ENCODE peak calls at places on chromosomes 5 and 9, in seven cellular contexts. One of them, this sample, is unnamed.

GRCh38 chr5:33468811-33469435 is 28.2 kb downstream of the TARS1 start:
- DNase-seq in putamen: no peak
- DNase-seq in left colon: no peak
- DNase-seq in islet precursor cell: no peak
- DNase-seq in GM13977: no peak
- DNase-seq in stimulated activated CD4-positive, alpha-beta T cell treated with anti-CD3 and anti-CD28 coated beads, Interleukin-15, amount 100 ng/mL, for 1 hour: no peak
- DNase-seq in AG08395: no peak
- DNase-seq in this sample: no peak

GRCh38 chr5:32319392-32319791 is 6.7 kb upstream of the MTMR12 start:
- DNase-seq in AG08395: no peak
- DNase-seq in putamen: no peak
- DNase-seq in islet precursor cell: no peak
- DNase-seq in GM13977: no peak
- DNase-seq in left colon: no peak
- DNase-seq in stimulated activated CD4-positive, alpha-beta T cell treated with anti-CD3 and anti-CD28 coated beads, Interleukin-15, amount 100 ng/mL, for 1 hour: no peak
- DNase-seq in this sample: no peak

GRCh38 chr5:119411291-119411934 is 40.9 kb upstream of the HSD17B4 start:
- DNase-seq in AG08395: peak; percentile 48
- DNase-seq in GM13977: no peak
- DNase-seq in islet precursor cell: no peak
- DNase-seq in putamen: no peak
- DNase-seq in stimulated activated CD4-positive, alpha-beta T cell treated with anti-CD3 and anti-CD28 coated beads, Interleukin-15, amount 100 ng/mL, for 1 hour: no peak
- DNase-seq in left colon: no peak
- DNase-seq in this sample: no peak

GRCh38 chr5:136712628-136713027 is 347.3 kb upstream of the TRPC7 start:
- DNase-seq in stimulated activated CD4-positive, alpha-beta T cell treated with anti-CD3 and anti-CD28 coated beads, Interleukin-15, amount 100 ng/mL, for 1 hour: no peak
- DNase-seq in islet precursor cell: no peak
- DNase-seq in AG08395: no peak
- DNase-seq in putamen: no peak
- DNase-seq in GM13977: no peak
- DNase-seq in left colon: no peak
- DNase-seq in this sample: no peak

GRCh38 chr9:127570533-127571111 is 41.5 kb upstream of the STXBP1 start:
- DNase-seq in putamen: no peak
- DNase-seq in left colon: peak; percentile 35
- DNase-seq in AG08395: no peak
- DNase-seq in GM13977: no peak
- DNase-seq in stimulated activated CD4-positive, alpha-beta T cell treated with anti-CD3 and anti-CD28 coated beads, Interleukin-15, amount 100 ng/mL, for 1 hour: no peak
- DNase-seq in islet precursor cell: no peak
- DNase-seq in this sample: no peak

GRCh38 chr5:140608730-140609520 is 24.1 kb downstream of the CD14 start:
- DNase-seq in stimulated activated CD4-positive, alpha-beta T cell treated with anti-CD3 and anti-CD28 coated beads, Interleukin-15, amount 100 ng/mL, for 1 hour: no peak
- DNase-seq in AG08395: peak; percentile 21
- DNase-seq in GM13977: no peak
- DNase-seq in left colon: peak; percentile 89
- DNase-seq in islet precursor cell: no peak
- DNase-seq in putamen: no peak
- DNase-seq in this sample: no peak

GRCh38 chr5:120615967-120616645 is 152.0 kb downstream of the PRR16 start:
- DNase-seq in left colon: no peak
- DNase-seq in islet precursor cell: no peak
- DNase-seq in stimulated activated CD4-positive, alpha-beta T cell treated with anti-CD3 and anti-CD28 coated beads, Interleukin-15, amount 100 ng/mL, for 1 hour: no peak
- DNase-seq in GM13977: no peak
- DNase-seq in putamen: no peak
- DNase-seq in AG08395: peak; percentile 72
- DNase-seq in this sample: no peak

GRCh38 chr5:150289551-150290390 is at the start of gene CAMK2A:
- DNase-seq in stimulated activated CD4-positive, alpha-beta T cell treated with anti-CD3 and anti-CD28 coated beads, Interleukin-15, amount 100 ng/mL, for 1 hour: no peak
- DNase-seq in left colon: no peak
- DNase-seq in putamen: peak; percentile 80
- DNase-seq in AG08395: no peak
- DNase-seq in islet precursor cell: no peak
- DNase-seq in GM13977: no peak
- DNase-seq in this sample: no peak

GRCh38 chr5:81606150-81606549 is 144.7 kb downstream of the SSBP2 start:
- DNase-seq in AG08395: no peak
- DNase-seq in islet precursor cell: no peak
- DNase-seq in left colon: no peak
- DNase-seq in stimulated activated CD4-positive, alpha-beta T cell treated with anti-CD3 and anti-CD28 coated beads, Interleukin-15, amount 100 ng/mL, for 1 hour: no peak
- DNase-seq in putamen: no peak
- DNase-seq in GM13977: no peak
- DNase-seq in this sample: no peak

GRCh38 chr5:52692039-52692438 is 95.7 kb upstream of the ITGA1 start:
- DNase-seq in GM13977: no peak
- DNase-seq in AG08395: peak; percentile 58
- DNase-seq in islet precursor cell: no peak
- DNase-seq in putamen: no peak
- DNase-seq in stimulated activated CD4-positive, alpha-beta T cell treated with anti-CD3 and anti-CD28 coated beads, Interleukin-15, amount 100 ng/mL, for 1 hour: no peak
- DNase-seq in left colon: no peak
- DNase-seq in this sample: no peak

GRCh38 chr5:125461641-125462072 is 715.2 kb upstream of the ZNF608 start:
- DNase-seq in AG08395: no peak
- DNase-seq in putamen: no peak
- DNase-seq in islet precursor cell: no peak
- DNase-seq in stimulated activated CD4-positive, alpha-beta T cell treated with anti-CD3 and anti-CD28 coated beads, Interleukin-15, amount 100 ng/mL, for 1 hour: no peak
- DNase-seq in GM13977: no peak
- DNase-seq in left colon: no peak
- DNase-seq in this sample: no peak